ENCODE peak calls at places on chromosome 21, in five cellular contexts. One of them, this sample, is unnamed.

GRCh38 chr21:31220567-31220966 is 123.5 kb downstream of the TIAM1 start:
- DNase-seq in smooth muscle cell of the brain vasculature: no peak
- DNase-seq in CD8-positive, alpha-beta memory T cell: no peak
- DNase-seq in foreskin melanocyte: peak; percentile 96
- DNase-seq in colonic mucosa: no peak
- DNase-seq in this sample: no peak

GRCh38 chr21:44897326-44898010 is 23.2 kb downstream of the ITGB2 start:
- DNase-seq in smooth muscle cell of the brain vasculature: no peak
- DNase-seq in CD8-positive, alpha-beta memory T cell: no peak
- DNase-seq in foreskin melanocyte: no peak
- DNase-seq in colonic mucosa: peak; percentile 79
- DNase-seq in this sample: no peak

GRCh38 chr21:31554511-31555022 is 104.9 kb upstream of the SOD1 start:
- DNase-seq in smooth muscle cell of the brain vasculature: no peak
- DNase-seq in CD8-positive, alpha-beta memory T cell: no peak
- DNase-seq in foreskin melanocyte: peak; percentile 68
- DNase-seq in colonic mucosa: no peak
- DNase-seq in this sample: no peak

GRCh38 chr21:29073222-29074006 is at the start of gene CCT8:
- DNase-seq in smooth muscle cell of the brain vasculature: peak; percentile 99
- DNase-seq in CD8-positive, alpha-beta memory T cell: peak; percentile 98
- DNase-seq in foreskin melanocyte: peak; percentile 99
- DNase-seq in colonic mucosa: peak; percentile 99
- DNase-seq in this sample: peak; percentile 96

GRCh38 chr21:34510148-34511142 is 1.6 kb downstream of the KCNE1 start:
- DNase-seq in smooth muscle cell of the brain vasculature: peak; percentile 28
- DNase-seq in CD8-positive, alpha-beta memory T cell: no peak
- DNase-seq in foreskin melanocyte: no peak
- DNase-seq in colonic mucosa: peak; percentile 84
- DNase-seq in this sample: no peak

GRCh38 chr21:33198346-33199135 is 31.2 kb upstream of the IFNAR2 start:
- DNase-seq in smooth muscle cell of the brain vasculature: no peak
- DNase-seq in CD8-positive, alpha-beta memory T cell: no peak
- DNase-seq in foreskin melanocyte: no peak
- DNase-seq in colonic mucosa: no peak
- DNase-seq in this sample: no peak

GRCh38 chr21:36873511-36873910 is 93.0 kb downstream of the HLCS start:
- DNase-seq in smooth muscle cell of the brain vasculature: no peak
- DNase-seq in CD8-positive, alpha-beta memory T cell: no peak
- DNase-seq in foreskin melanocyte: no peak
- DNase-seq in colonic mucosa: no peak
- DNase-seq in this sample: no peak

GRCh38 chr21:41304068-41304720 is 12.4 kb upstream of the FAM3B start:
- DNase-seq in smooth muscle cell of the brain vasculature: no peak
- DNase-seq in CD8-positive, alpha-beta memory T cell: no peak
- DNase-seq in foreskin melanocyte: no peak
- DNase-seq in colonic mucosa: no peak
- DNase-seq in this sample: no peak

GRCh38 chr21:28943631-28944030 is 49.0 kb downstream of the LTN1 start:
- DNase-seq in smooth muscle cell of the brain vasculature: no peak
- DNase-seq in CD8-positive, alpha-beta memory T cell: no peak
- DNase-seq in foreskin melanocyte: no peak
- DNase-seq in colonic mucosa: no peak
- DNase-seq in this sample: no peak

GRCh38 chr21:33518899-33519298 is 23.0 kb downstream of the GART start:
- DNase-seq in smooth muscle cell of the brain vasculature: no peak
- DNase-seq in CD8-positive, alpha-beta memory T cell: no peak
- DNase-seq in foreskin melanocyte: no peak
- DNase-seq in colonic mucosa: no peak
- DNase-seq in this sample: no peak

GRCh38 chr21:42421018-42421793 is 17.5 kb downstream of the UBASH3A start:
- DNase-seq in smooth muscle cell of the brain vasculature: no peak
- DNase-seq in CD8-positive, alpha-beta memory T cell: no peak
- DNase-seq in foreskin melanocyte: no peak
- DNase-seq in colonic mucosa: peak; percentile 59
- DNase-seq in this sample: no peak

GRCh38 chr21:15978158-15978805 is 248.5 kb downstream of the USP25 start:
- DNase-seq in smooth muscle cell of the brain vasculature: no peak
- DNase-seq in CD8-positive, alpha-beta memory T cell: no peak
- DNase-seq in foreskin melanocyte: no peak
- DNase-seq in colonic mucosa: no peak
- DNase-seq in this sample: no peak

GRCh38 chr21:35381743-35382310 is 332.7 kb upstream of the RUNX1 start:
- DNase-seq in smooth muscle cell of the brain vasculature: no peak
- DNase-seq in CD8-positive, alpha-beta memory T cell: no peak
- DNase-seq in foreskin melanocyte: no peak
- DNase-seq in colonic mucosa: no peak
- DNase-seq in this sample: no peak

This sample was measured in glomerular endothelial cell.